ENCODE peak calls at places on chromosome 21, in four cellular contexts. W, X, M and R are unnamed samples.

GRCh38 chr21:41460578-41461527 is 34.8 kb downstream of the MX1 start:
- DNase-seq in M (peak), X (peak), W (peak), R (peak)

GRCh38 chr21:18142639-18143038 is 102.0 kb upstream of the CHODL start:
- DNase-seq in X (no peak), W (no peak), M (peak), R (no peak)

GRCh38 chr21:40546657-40547056 is 300.3 kb downstream of the DSCAM start:
- DNase-seq in M (no peak), X (no peak), W (no peak), R (no peak)

GRCh38 chr21:25563399-25564116 is 43.7 kb downstream of the MRPL39 start:
- DNase-seq in M (no peak), X (no peak), W (no peak), R (no peak)

GRCh38 chr21:46552865-46553379 is 52.0 kb downstream of the S100B start:
- DNase-seq in W (no peak), M (no peak), X (no peak), R (no peak)

GRCh38 chr21:27423073-27423472 is 456.2 kb upstream of the ADAMTS5 start:
- DNase-seq in X (no peak), W (no peak), M (no peak), R (no peak)

GRCh38 chr21:21397464-21397863 is 399.3 kb downstream of the NCAM2 start:
- DNase-seq in M (no peak), X (no peak), W (no peak), R (no peak)

GRCh38 chr21:16402752-16403151 is 673.0 kb downstream of the USP25 start:
- DNase-seq in M (no peak), X (no peak), W (no peak), R (no peak)

GRCh38 chr21:37363936-37364335 is 2.6 kb upstream of the DYRK1A start:
- DNase-seq in X (no peak), W (no peak), M (no peak), R (no peak)

GRCh38 chr21:37380349-37381323 is 14.1 kb downstream of the DYRK1A start:
- DNase-seq in W (no peak), X (no peak), M (no peak), R (no peak)

GRCh38 chr21:26715116-26715515 is 130.1 kb downstream of the ADAMTS1 start:
- DNase-seq in W (no peak), M (no peak), X (no peak), R (no peak)

GRCh38 chr21:42219606-42220137 is 732 bp downstream of the ABCG1 start:
- DNase-seq in X (no peak), W (no peak), M (peak), R (peak)

GRCh38 chr21:38688068-38688467 is 117.7 kb upstream of the ETS2 start:
- DNase-seq in M (peak), X (no peak), W (no peak), R (no peak)

GRCh38 chr21:36917487-36918158 is 48.8 kb downstream of the HLCS start:
- DNase-seq in W (no peak), X (no peak), M (no peak), R (peak)